ENCODE peak calls at places on chromosomes 5 and 9, in seven cellular contexts. A is testis; D is ovary; X is WTC11; E is cardiac fibroblast; W is transverse colon; Y is CD8-positive, alpha-beta T cell. I is an unnamed sample.

GRCh38 chr5:81242906-81243436 is 9.8 kb downstream of the CKMT2 start:
- DNase-seq in A (no peak), D (no peak), X (no peak), E (no peak), W (no peak), Y (no peak), I (no peak)

GRCh38 chr9:91181541-91181940 is 180.2 kb downstream of the AUH start:
- DNase-seq in A (no peak), D (no peak), X (no peak), E (no peak), W (no peak), Y (no peak), I (no peak)

GRCh38 chr9:77909306-77909705 is 122.3 kb downstream of the GNAQ start:
- DNase-seq in A (no peak), D (no peak), X (no peak), E (no peak), W (no peak), Y (no peak), I (no peak)

GRCh38 chr9:93525476-93525875 is 50.9 kb upstream of the PHF2 start:
- DNase-seq in A (no peak), D (no peak), X (no peak), E (peak; percentile 54), W (no peak), Y (no peak), I (no peak)

GRCh38 chr5:151661096-151661495 is 25.6 kb downstream of the SPARC start:
- DNase-seq in A (no peak), D (no peak), X (no peak), E (no peak), W (no peak), Y (no peak), I (no peak)

GRCh38 chr9:137077758-137078693 is 709 bp downstream of the UAP1L1 start:
- DNase-seq in A (no peak), D (no peak), X (peak; percentile 34), E (no peak), W (peak; percentile 59), Y (no peak), I (no peak)

GRCh38 chr9:131590449-131590848 is 45.1 kb downstream of the PRRT1B start:
- DNase-seq in A (no peak), D (no peak), X (no peak), E (no peak), W (no peak), Y (no peak), I (no peak)

GRCh38 chr9:86974421-86974820 is 27.1 kb upstream of the GAS1 start:
- DNase-seq in A (no peak), D (no peak), X (no peak), E (no peak), W (no peak), Y (no peak), I (no peak)

DNA sequence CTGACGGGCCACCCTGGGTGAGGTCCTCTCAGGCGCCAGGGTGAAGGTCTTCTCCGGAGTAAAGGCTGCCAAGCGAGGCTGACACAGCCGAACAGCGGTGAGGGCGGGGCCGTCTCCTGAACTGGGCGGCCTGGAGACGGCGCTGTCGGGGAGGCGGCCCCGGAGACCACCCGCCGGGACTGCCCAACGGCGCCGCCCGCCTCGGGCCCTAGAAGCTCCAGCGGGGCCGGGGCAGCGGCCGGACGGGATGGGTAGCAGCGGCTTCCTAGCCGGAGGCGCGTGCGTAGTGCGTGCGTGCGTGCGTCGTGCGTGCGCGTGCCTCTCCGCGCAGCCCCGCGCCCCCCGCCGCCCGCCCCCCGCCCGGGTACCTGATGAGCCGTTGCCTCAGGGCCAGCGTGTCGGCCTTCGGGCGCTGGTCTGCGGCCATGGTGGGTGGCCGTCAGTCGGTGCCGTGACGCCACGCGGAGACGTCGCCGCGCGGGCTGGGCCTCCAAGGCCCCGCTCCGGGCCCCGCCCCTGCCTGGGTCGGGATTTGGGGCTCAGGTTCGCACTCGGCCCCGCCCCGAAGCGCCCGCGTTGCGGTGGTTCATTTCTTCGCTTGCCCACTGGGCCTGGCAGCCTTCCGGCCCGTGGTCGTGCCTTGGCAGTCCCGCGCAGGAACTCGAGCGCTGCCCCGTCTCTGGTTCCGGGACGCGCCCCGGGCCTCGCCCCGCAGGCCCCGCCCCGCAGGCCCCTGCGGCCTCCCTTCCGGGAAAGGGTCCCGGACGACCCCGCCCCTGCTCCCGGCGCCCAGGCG is at the start of gene PHYKPL:
- DNase-seq in A (peak; percentile 80), D (peak; percentile 69), X (peak; percentile 70), E (peak; percentile 76), W (peak; percentile 80), Y (peak; percentile 33), I (peak; percentile 44)
- TF ChIP-seq CTCF in A (no peak), D (no peak), X (no peak), E (no peak), W (no peak), Y (no peak), I (peak; percentile 3)

GRCh38 chr9:2662496-2662895 is 40.9 kb downstream of the VLDLR start:
- DNase-seq in A (peak; percentile 45), D (no peak), X (peak; percentile 43), E (no peak), W (no peak), Y (no peak), I (no peak)
- TF ChIP-seq CTCF in A (no peak), D (no peak), X (no peak), E (no peak), W (no peak), Y (no peak), I (no peak)

GRCh38 chr5:12647613-12648012 is 743.4 kb upstream of the CTNND2 start:
- DNase-seq in A (no peak), D (no peak), X (no peak), E (no peak), W (no peak), Y (no peak), I (no peak)

GRCh38 chr5:12648558-12648957 is 744.3 kb upstream of the CTNND2 start:
- DNase-seq in A (no peak), D (no peak), X (no peak), E (no peak), W (no peak), Y (no peak), I (no peak)

DNA sequence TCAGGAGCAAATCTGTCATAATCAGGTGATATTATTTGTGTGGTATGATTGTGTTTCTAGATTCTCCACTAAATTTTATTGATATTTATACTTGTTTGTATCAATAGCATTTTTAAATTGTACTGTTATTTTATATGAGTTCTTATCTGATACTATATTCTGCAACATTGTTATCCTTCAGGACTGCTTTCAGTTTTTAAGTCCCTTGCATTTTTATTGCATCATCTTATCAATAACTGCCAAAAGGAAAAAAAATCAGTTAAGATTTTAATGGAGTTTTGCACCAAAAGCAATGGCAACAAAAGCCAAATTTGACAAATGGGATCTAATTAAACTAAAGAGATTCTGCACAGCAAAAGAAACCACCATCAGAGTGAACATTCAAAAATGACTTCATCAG is 741.3 kb upstream of the CTNND2 start:
- DNase-seq in A (no peak), D (no peak), X (no peak), E (no peak), W (no peak), Y (no peak), I (no peak)
- TF ChIP-seq CTCF in A (no peak), D (no peak), X (no peak), E (no peak), W (no peak), Y (no peak), I (no peak)

DNA sequence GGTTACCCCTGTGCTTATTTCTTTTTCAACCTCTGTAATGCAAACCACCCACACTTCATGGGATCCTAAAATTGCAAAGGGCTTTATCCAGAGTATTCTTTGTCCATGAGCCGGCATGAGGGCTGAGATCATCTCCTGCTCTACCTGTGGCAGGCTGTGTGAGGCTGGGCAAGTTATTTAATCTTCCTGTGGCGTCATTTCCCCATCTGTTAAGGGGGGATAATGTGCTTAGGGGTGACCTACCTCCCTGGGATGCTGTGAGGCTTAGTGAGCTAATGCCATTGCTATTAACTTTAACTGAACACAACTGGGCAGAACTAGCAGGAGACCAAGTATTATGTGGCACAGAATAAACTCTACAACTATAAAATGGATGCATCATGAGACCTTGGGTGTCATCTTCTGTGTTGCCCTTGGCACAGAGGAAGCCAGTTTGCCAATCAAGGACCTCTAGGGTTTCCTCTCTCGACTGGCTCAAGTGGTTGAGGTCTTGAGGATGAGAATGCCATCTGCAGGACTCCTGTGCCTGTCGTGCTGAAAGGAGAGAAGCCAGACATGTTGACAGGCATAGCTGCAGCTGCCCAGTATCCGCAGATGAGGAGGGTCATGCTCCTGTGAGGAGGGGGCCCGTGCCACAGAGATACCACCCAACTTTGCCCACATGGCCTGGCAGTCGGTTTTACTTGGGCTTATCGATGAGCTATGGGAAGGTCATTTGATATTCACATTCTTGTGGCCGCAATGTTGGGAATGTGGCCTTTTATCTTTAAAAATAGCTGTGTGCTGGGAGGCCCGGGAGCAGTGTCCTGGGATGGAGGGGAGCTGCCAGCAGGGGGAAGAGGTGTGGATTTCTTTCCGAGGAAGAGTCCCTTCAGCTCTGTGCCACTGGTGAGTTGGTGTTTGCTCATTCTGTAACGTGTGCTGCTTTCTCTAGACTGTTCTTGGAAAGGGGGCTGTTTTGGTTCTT is 17.2 kb downstream of the FRMPD1 start:
- DNase-seq in A (no peak), D (no peak), X (peak; percentile 62), E (peak; percentile 3), W (no peak), Y (no peak), I (no peak)
- TF ChIP-seq CTCF in A (no peak), D (no peak), X (no peak), E (no peak), W (no peak), Y (no peak), I (no peak)

GRCh38 chr5:78364005-78364404 is 3.6 kb downstream of the SCAMP1 start:
- DNase-seq in A (no peak), D (no peak), X (no peak), E (peak; percentile 14), W (no peak), Y (no peak), I (no peak)

GRCh38 chr5:78369680-78370079 is 9.3 kb downstream of the SCAMP1 start:
- DNase-seq in A (no peak), D (no peak), X (no peak), E (no peak), W (no peak), Y (no peak), I (no peak)

GRCh38 chr5:78373231-78373630 is 12.8 kb downstream of the SCAMP1 start:
- DNase-seq in A (no peak), D (no peak), X (no peak), E (no peak), W (no peak), Y (no peak), I (no peak)

GRCh38 chr5:78362220-78362619 is 1.8 kb downstream of the SCAMP1 start:
- DNase-seq in A (no peak), D (no peak), X (no peak), E (no peak), W (no peak), Y (no peak), I (no peak)

DNA sequence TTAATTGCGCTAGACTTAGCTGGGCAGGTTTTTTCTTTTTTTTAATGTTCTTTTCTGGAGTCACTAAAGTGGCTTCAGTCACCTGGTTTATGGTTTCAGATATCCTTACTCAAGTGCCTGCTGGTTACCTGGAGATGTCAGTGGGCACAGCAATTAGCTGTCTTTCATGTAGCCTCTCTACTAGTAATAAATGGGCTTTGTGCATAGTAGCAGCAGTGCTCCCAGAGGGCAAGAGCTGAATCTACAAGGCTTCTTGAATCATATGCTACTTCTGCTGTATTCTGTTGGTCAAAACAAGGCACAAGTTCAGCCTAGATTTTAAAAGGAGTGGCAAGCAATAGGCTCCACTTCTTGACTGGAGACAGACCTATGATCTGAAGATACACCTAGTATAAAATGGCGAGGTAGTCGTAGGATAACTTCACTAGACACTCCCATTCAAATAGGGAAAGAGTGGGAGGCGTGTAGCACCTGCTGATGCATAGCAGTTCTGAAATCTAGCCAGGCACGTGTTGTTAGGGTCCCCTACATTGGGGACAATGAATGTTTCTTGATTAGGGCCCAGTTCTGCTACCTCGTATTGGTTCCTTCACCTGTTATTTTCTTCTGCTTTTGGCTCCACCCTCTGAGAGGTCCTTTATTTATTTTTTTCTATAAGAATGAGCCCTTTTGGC is 7.0 kb downstream of the SCAMP1 start:
- DNase-seq in A (no peak), D (no peak), X (no peak), E (no peak), W (no peak), Y (no peak), I (no peak)
- TF ChIP-seq CTCF in A (no peak), D (no peak), X (no peak), E (no peak), W (no peak), Y (no peak), I (no peak)